ENCODE peak calls at places on chromosomes 5 and 9, in nine cellular contexts. L is tibial artery; D is SJSA1; V is PC-9; F is WERI-Rb-1; E is GM23248; K is CD8-positive, alpha-beta T cell; O is H1; X is mammary epithelial cell. W is an unnamed sample. For H3K9me3, the result is how much of the 10 kb centered on the place peaks cover.

GRCh38 chr9:21119093-21119770 is 22.4 kb downstream of the IFNW1 start:
- DNase-seq in O (no peak), L (peak), F (no peak), D (no peak), V (no peak), X (no peak), K (no peak), E (no peak), W (no peak)

GRCh38 chr9:32954642-32955041 is 46.8 kb downstream of the APTX start:
- DNase-seq in X (no peak), E (peak), F (no peak), O (no peak), K (no peak), V (no peak), D (no peak), L (no peak), W (no peak)

GRCh38 chr9:4739587-4740372 is 1.2 kb downstream of the AK3 start:
- DNase-seq in F (no peak), E (peak), K (no peak), V (no peak), D (peak), X (peak), O (no peak), L (no peak), W (no peak)

GRCh38 chr5:82694886-82695285 is 382.3 kb downstream of the TMEM167A start:
- DNase-seq in K (no peak), V (no peak), F (no peak), O (no peak), E (no peak), L (no peak), D (no peak), X (no peak), W (no peak)

GRCh38 chr5:169705322-169705721 is 68.2 kb downstream of the DOCK2 start:
- DNase-seq in V (no peak), X (no peak), D (no peak), K (no peak), O (no peak), E (no peak), F (no peak), L (no peak), W (no peak)

GRCh38 chr9:115167175-115167574 is 49.2 kb upstream of the TNC start:
- DNase-seq in K (no peak), D (peak), X (peak), F (no peak), L (no peak), E (peak), O (no peak), V (peak), W (no peak)

GRCh38 chr5:74415695-74416102 is 224.8 kb downstream of the ENC1 start:
- DNase-seq in X (no peak), L (no peak), D (peak), O (no peak), E (no peak), V (no peak), F (peak), K (no peak), W (no peak)

GRCh38 chr9:136516191-136516654 is 29.6 kb downstream of the NOTCH1 start:
- DNase-seq in L (no peak), V (no peak), O (no peak), F (no peak), E (no peak), X (no peak), K (no peak), D (no peak), W (no peak)

GRCh38 chr5:133205204-133205603 is 153.4 kb downstream of the HSPA4 start:
- DNase-seq in V (no peak), E (peak), K (no peak), D (peak), F (no peak), X (no peak), O (no peak), L (no peak), W (no peak)

GRCh38 chr5:127777957-127778356 is 74.8 kb downstream of the CCDC192 start:
- DNase-seq in D (no peak), E (no peak), L (no peak), X (no peak), K (no peak), V (no peak), O (no peak), F (no peak), W (no peak)

GRCh38 chr5:109694451-109694891 is 4.7 kb downstream of the MAN2A1 start:
- DNase-seq in L (no peak), E (peak), X (peak), D (peak), O (no peak), F (no peak), K (no peak), V (peak), W (no peak)

GRCh38 chr9:95176755-95177319 is 140.7 kb downstream of the FANCC start:
- DNase-seq in X (no peak), L (no peak), V (no peak), D (no peak), K (no peak), F (no peak), O (no peak), E (no peak), W (no peak)

GRCh38 chr5:79430196-79430595 is 83.7 kb downstream of the HOMER1 start:
- DNase-seq in V (no peak), O (no peak), K (no peak), L (no peak), E (no peak), X (no peak), F (no peak), D (no peak), W (no peak)

GRCh38 chr5:171852255-171852681 is 66.7 kb downstream of the SMIM23 start:
- DNase-seq in E (no peak), V (peak), K (no peak), L (no peak), O (no peak), X (no peak), D (no peak), F (no peak), W (no peak)

GRCh38 chr9:107868166-107868565 is 378.6 kb upstream of the KLF4 start:
- DNase-seq in D (no peak), L (no peak), E (no peak), X (no peak), V (no peak), O (no peak), K (no peak), F (no peak), W (no peak)

GRCh38 chr9:95249986-95250385 is 67.5 kb downstream of the FANCC start:
- DNase-seq in X (peak), O (no peak), V (no peak), F (no peak), K (no peak), D (no peak), L (no peak), E (no peak), W (no peak)

GRCh38 chr5:100861148-100861547 is 41.9 kb downstream of the ST8SIA4 start:
- DNase-seq in O (no peak), K (no peak), F (no peak), E (no peak), X (no peak), D (no peak), L (no peak), V (no peak), W (no peak)

GRCh38 chr9:109733690-109734089 is 46.3 kb upstream of the PALM2AKAP2 start:
- DNase-seq in L (no peak), E (peak), X (peak), K (no peak), V (peak), D (no peak), O (no peak), F (no peak), W (no peak)

GRCh38 chr9:79701651-79702050 is 129.9 kb downstream of the TLE4 start:
- DNase-seq in V (no peak), D (no peak), K (no peak), E (peak), X (no peak), L (peak), O (no peak), F (no peak), W (peak)

GRCh38 chr9:112764837-112765236 is 14.3 kb downstream of the SNX30 start:
- DNase-seq in E (no peak), F (peak), O (no peak), D (no peak), K (no peak), X (no peak), V (no peak), L (no peak), W (no peak)

GRCh38 chr9:85142461-85143401 is 473.2 kb downstream of the NTRK2 start:
- DNase-seq in F (no peak), V (no peak), E (peak), K (no peak), L (peak), X (peak), O (no peak), D (no peak), W (peak)

GRCh38 chr5:130135506-130135905 is 231.2 kb downstream of the CHSY3 start:
- DNase-seq in E (peak), X (peak), D (no peak), V (no peak), F (no peak), K (no peak), O (no peak), L (no peak), W (no peak)

GRCh38 chr5:8057764-8058163 is 188.8 kb downstream of the MTRR start:
- DNase-seq in E (peak), K (no peak), O (no peak), D (no peak), F (no peak), L (no peak), X (no peak), V (no peak), W (no peak)

GRCh38 chr9:95316794-95317118 is 753 bp downstream of the FANCC start:
- DNase-seq in D (peak), F (peak), E (peak), X (peak), V (peak), O (peak), L (peak), K (peak), W (peak)

GRCh38 chr9:114278881-114279570 is 43.9 kb upstream of the ORM1 start:
- DNase-seq in X (peak), L (peak), F (peak), E (peak), V (peak), K (no peak), D (peak), O (no peak), W (peak)

GRCh38 chr9:22216730-22217160 is 207.6 kb upstream of the CDKN2B start:
- DNase-seq in O (no peak), V (no peak), F (no peak), L (no peak), E (peak), X (no peak), K (no peak), D (peak), W (no peak)

GRCh38 chr5:131641494-131641893 is 6.5 kb upstream of the RAPGEF6 start:
- DNase-seq in K (no peak), F (no peak), V (no peak), O (no peak), E (no peak), X (no peak), L (no peak), D (no peak), W (no peak)

GRCh38 chr9:93682155-93682968 is 106.0 kb downstream of the PHF2 start:
- DNase-seq in O (peak), K (peak), E (peak), F (peak), X (peak), D (peak), L (peak), V (peak), W (peak)

GRCh38 chr5:81579525-81579924 is 171.4 kb downstream of the SSBP2 start:
- DNase-seq in K (no peak), F (no peak), L (no peak), V (no peak), O (no peak), E (peak), D (no peak), X (peak), W (no peak)

GRCh38 chr5:94433393-94434149 is 184.8 kb downstream of the KIAA0825 start:
- DNase-seq in K (no peak), E (peak), X (peak), O (no peak), V (peak), F (no peak), L (peak), D (no peak), W (no peak)

DNA sequence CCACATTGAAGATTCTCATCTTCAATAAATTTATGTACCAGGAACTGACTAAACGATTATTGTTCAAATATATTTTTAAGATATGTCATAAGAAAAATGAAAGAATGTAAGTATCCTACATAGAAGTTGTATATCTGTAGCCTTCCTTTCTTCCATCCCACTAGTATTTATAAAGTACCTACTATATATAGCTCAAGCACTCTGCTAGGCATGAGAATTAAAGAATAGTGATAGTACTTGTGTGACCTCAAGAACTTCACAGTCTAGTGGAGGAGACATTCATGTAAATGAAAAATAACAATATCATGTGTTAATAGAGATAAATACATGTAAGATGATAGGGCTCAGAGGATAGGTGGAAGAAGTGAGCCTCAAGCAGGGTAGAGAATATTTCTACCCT is 201.0 kb upstream of the HMHB1 start:
- DNase-seq in L (no peak), D (no peak), O (no peak), V (no peak), K (no peak), E (no peak), X (no peak), F (no peak), W (no peak)
- H3K9me3 ChIP-seq in L (under half), D (under half), O (under half), V (under half), K (under half), E (under half), X (under half), F (under half), W (under half)

DNA sequence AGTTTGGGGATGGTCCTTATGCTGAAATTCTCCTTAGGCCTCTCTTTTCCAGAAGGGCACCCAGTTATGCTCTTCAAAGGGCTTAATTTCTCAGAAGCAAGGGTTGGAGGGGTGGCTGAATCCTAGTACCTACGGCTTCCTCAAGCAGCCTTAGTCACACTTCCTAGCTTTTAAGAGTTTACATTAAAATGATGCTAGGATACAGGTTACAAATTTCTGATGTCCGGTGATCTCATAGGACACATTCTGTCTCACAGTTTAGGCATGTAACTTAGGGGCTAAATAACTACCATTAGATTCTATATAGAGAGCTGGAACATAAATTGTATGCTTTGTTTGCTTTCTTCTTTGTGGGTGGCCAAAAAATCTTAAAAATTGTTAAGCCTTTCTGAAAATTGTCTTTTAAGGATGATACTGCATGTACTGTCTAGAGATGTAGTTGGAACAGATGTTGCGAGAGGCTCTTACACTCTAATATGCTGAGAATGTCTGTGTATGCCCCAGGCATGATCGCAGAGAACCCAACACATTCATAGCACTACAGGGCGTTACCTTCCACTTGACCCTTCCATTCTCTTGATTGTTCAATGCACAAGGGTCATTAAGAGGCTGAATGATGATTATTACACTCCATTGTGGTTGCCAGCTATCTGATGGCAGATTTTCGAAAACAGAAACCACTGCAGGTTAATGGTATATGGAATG is 139.1 kb downstream of the TMEM38B start:
- DNase-seq in X (peak), O (no peak), L (no peak), D (peak), K (no peak), E (no peak), V (no peak), F (no peak), W (no peak)
- H3K9me3 ChIP-seq in X (under half), O (under half), L (under half), D (under half), K (under half), E (under half), V (under half), F (under half), W (under half)

DNA sequence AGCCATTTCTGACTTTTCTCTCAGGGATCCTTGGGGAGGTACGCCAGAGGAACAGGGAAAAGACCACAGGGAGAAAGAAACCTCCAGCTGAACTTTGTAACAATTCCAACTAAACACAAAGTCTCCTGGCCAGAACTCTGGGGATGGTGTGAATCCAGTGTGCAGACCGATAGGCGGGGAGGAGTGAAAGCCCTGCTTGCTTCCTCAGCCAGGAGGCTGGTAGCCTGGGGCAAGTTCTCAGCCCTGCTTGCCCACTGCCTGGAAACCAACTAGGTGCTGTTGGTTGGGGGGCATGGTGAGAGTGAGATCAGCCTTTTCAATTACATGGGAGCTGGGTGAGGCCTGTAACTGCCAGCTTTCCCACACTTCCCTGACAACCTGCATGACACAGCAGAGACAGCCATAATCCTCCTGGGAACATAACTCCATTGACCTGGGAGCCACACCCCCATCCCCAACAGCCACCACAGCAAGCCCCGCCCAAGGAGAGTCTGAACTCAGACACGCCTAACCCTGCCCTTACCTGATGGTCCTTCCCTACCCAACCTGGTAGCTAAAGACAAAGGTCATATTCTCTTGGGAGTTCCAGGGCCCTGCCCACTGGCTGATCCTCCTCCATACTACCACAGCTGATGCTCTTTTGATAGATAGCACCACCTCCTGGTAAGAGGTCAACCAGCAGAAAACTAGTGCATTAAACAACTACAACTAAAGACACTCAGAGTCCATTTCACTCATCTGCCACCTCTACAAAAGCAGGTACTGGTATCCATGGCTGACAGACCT is 100.1 kb upstream of the TNFAIP8 start:
- DNase-seq in K (no peak), D (no peak), X (peak), E (peak), F (peak), V (peak), L (no peak), O (peak), W (no peak)
- H3K9me3 ChIP-seq in K (under half), D (under half), X (under half), E (under half), F (under half), V (under half), L (under half), O (under half), W (under half)

GRCh38 chr5:1045960-1046560 is 37.5 kb downstream of the NKD2 start:
- DNase-seq in E (no peak), L (no peak), D (no peak), K (no peak), X (no peak), O (no peak), V (no peak), F (no peak), W (no peak)
- H3K9me3 ChIP-seq in E (under half), L (under half), D (under half), K (under half), X (under half), O (under half), V (under half), F (under half), W (under half)

GRCh38 chr5:165877475-165877874 is 2372.1 kb downstream of the MAT2B start:
- DNase-seq in F (no peak), V (no peak), X (no peak), K (no peak), O (no peak), E (no peak), D (no peak), L (no peak), W (no peak)

GRCh38 chr5:165882099-165882498 is 2376.7 kb downstream of the MAT2B start:
- DNase-seq in V (no peak), X (no peak), D (no peak), K (no peak), F (no peak), E (no peak), L (no peak), O (no peak), W (no peak)

GRCh38 chr5:165876538-165876937 is 2371.1 kb downstream of the MAT2B start:
- DNase-seq in O (no peak), F (no peak), V (no peak), D (no peak), L (no peak), K (no peak), E (no peak), X (no peak), W (no peak)

GRCh38 chr5:165887147-165887546 is 2381.7 kb downstream of the MAT2B start:
- DNase-seq in O (no peak), F (no peak), V (no peak), E (no peak), D (no peak), K (no peak), X (no peak), L (no peak), W (no peak)

GRCh38 chr5:165881259-165881658 is 2375.8 kb downstream of the MAT2B start:
- DNase-seq in F (no peak), E (no peak), L (no peak), X (no peak), O (no peak), V (no peak), D (no peak), K (no peak), W (no peak)
- H3K9me3 ChIP-seq in F (under half), E (under half), L (under half), X (under half), O (under half), V (under half), D (under half), K (under half), W (under half)